ENCODE peak calls at places on chromosomes 7 and 10, in nine cellular contexts. M is uterus, U is ovary, D is fibroblast of lung, K is lower lobe of right lung, F is brain microvascular endothelial cell, Q is right lobe of liver, B is fibroblast of pulmonary artery, L is cardiac muscle cell. T is an unnamed sample.

GRCh38 chr7:134421998-134422397 is 36.9 kb downstream of the AKR1B1 start:
- DNase-seq in B (no peak), D (no peak), K (no peak), Q (no peak), F (no peak), U (no peak), M (no peak), L (no peak), T (no peak)

GRCh38 chr7:30165590-30165989 is 30.8 kb downstream of the MTURN start:
- DNase-seq in L (no peak), F (no peak), Q (no peak), M (no peak), B (no peak), D (no peak), K (no peak), U (no peak), T (no peak)

GRCh38 chr7:27587429-27587828 is 75.3 kb downstream of the HIBADH start:
- DNase-seq in K (no peak), L (no peak), M (no peak), U (no peak), F (no peak), D (no peak), Q (no peak), B (no peak), T (no peak)

GRCh38 chr7:45881280-45881758 is 7.0 kb upstream of the IGFBP1 start:
- DNase-seq in U (no peak), Q (no peak), M (no peak), D (no peak), K (no peak), B (no peak), L (no peak), F (no peak), T (no peak)

GRCh38 chr10:131997366-131998049 is 15.8 kb upstream of the BNIP3 start:
- DNase-seq in D (peak), K (peak), L (peak), B (peak), U (peak), Q (peak), F (peak), M (peak), T (peak)

GRCh38 chr10:98125940-98126631 is 8.4 kb upstream of the R3HCC1L start:
- DNase-seq in F (no peak), D (no peak), K (no peak), Q (no peak), U (no peak), M (no peak), B (no peak), L (no peak), T (no peak)

GRCh38 chr7:142807855-142808460 is 37.2 kb downstream of the PRSS2 start:
- DNase-seq in Q (no peak), L (no peak), B (peak), K (no peak), F (peak), U (no peak), D (no peak), M (no peak), T (no peak)

GRCh38 chr10:121608669-121609190 is 10.5 kb upstream of the FGFR2 start:
- DNase-seq in F (no peak), D (no peak), L (peak), M (no peak), Q (peak), K (peak), U (peak), B (no peak), T (no peak)

GRCh38 chr7:129066290-129067131 is 11.6 kb upstream of the TNPO3 start:
- DNase-seq in M (no peak), U (no peak), K (no peak), L (no peak), B (peak), D (peak), F (peak), Q (no peak), T (no peak)

GRCh38 chr10:110561292-110561691 is 6.2 kb upstream of the SMC3 start:
- DNase-seq in U (no peak), Q (no peak), F (no peak), K (no peak), L (no peak), D (no peak), B (no peak), M (no peak), T (no peak)

GRCh38 chr10:103140469-103140868 is 52.6 kb downstream of the NT5C2 start:
- DNase-seq in Q (no peak), B (no peak), L (no peak), K (no peak), M (no peak), U (no peak), D (no peak), F (no peak), T (no peak)

GRCh38 chr7:105985821-105986220 is 22.8 kb downstream of the CDHR3 start:
- DNase-seq in U (no peak), B (no peak), F (no peak), M (no peak), Q (no peak), D (no peak), L (no peak), K (no peak), T (no peak)

GRCh38 chr10:44830022-44830421 is 81.1 kb upstream of the TMEM72 start:
- DNase-seq in B (peak), U (no peak), M (no peak), F (no peak), K (no peak), L (no peak), D (peak), Q (no peak), T (peak)

GRCh38 chr7:2403718-2404648 is 572 bp downstream of the CHST12 start:
- DNase-seq in U (peak), B (peak), F (peak), K (no peak), Q (peak), D (peak), L (peak), M (no peak), T (no peak)

GRCh38 chr10:69104994-69105790 is 17.3 kb downstream of the SRGN start:
- DNase-seq in F (no peak), M (no peak), Q (no peak), D (no peak), K (no peak), B (no peak), U (no peak), L (no peak), T (no peak)

GRCh38 chr7:75892634-75893272 is 13.9 kb downstream of the RHBDD2 start:
- DNase-seq in U (peak), M (peak), L (no peak), K (peak), Q (no peak), B (peak), D (peak), F (no peak), T (no peak)

GRCh38 chr10:97411411-97411810 is 10.3 kb upstream of the RRP12 start:
- DNase-seq in M (no peak), F (peak), L (peak), Q (no peak), K (no peak), B (peak), U (no peak), D (no peak), T (no peak)

GRCh38 chr10:16891375-16892313 is 74.4 kb upstream of the RSU1 start:
- DNase-seq in B (peak), M (peak), Q (no peak), F (peak), K (peak), D (peak), U (peak), L (peak), T (peak)

GRCh38 chr10:114412907-114413386 is 8.6 kb upstream of the AFAP1L2 start:
- DNase-seq in F (peak), M (peak), B (peak), L (no peak), U (no peak), Q (no peak), K (no peak), D (peak), T (no peak)

GRCh38 chr7:1890289-1891235 is 220.5 kb downstream of the ELFN1 start:
- DNase-seq in U (no peak), F (no peak), Q (no peak), K (no peak), L (no peak), B (no peak), M (no peak), D (no peak), T (no peak)

GRCh38 chr7:108407674-108408073 is 48.6 kb downstream of the NRCAM start:
- DNase-seq in U (no peak), Q (no peak), D (no peak), K (no peak), F (no peak), M (no peak), L (no peak), B (no peak), T (no peak)

GRCh38 chr10:22483132-22483531 is 137.8 kb downstream of the SPAG6 start:
- DNase-seq in Q (no peak), M (no peak), L (no peak), D (no peak), B (no peak), F (no peak), K (no peak), U (no peak), T (no peak)

GRCh38 chr7:39616138-39616537 is 7.2 kb upstream of the RALA start:
- DNase-seq in Q (no peak), F (peak), U (no peak), L (no peak), M (no peak), K (no peak), D (no peak), B (no peak), T (no peak)

GRCh38 chr7:26293569-26294308 is 2.1 kb downstream of the SNX10 start:
- DNase-seq in L (no peak), U (no peak), K (no peak), F (no peak), B (no peak), Q (no peak), D (no peak), M (no peak), T (no peak)

GRCh38 chr7:149313981-149314380 is 52.0 kb downstream of the ZNF783 start:
- DNase-seq in Q (no peak), D (no peak), B (no peak), L (no peak), M (no peak), U (no peak), F (no peak), K (no peak), T (no peak)

GRCh38 chr7:149307775-149308501 is 45.9 kb downstream of the ZNF783 start:
- DNase-seq in Q (no peak), K (no peak), U (no peak), F (no peak), M (no peak), D (no peak), B (no peak), L (no peak), T (no peak)

GRCh38 chr7:149310990-149311573 is 49.1 kb downstream of the ZNF783 start:
- DNase-seq in B (no peak), K (no peak), M (no peak), U (no peak), L (no peak), Q (no peak), F (no peak), D (no peak), T (no peak)

GRCh38 chr7:149306854-149307253 is 44.9 kb downstream of the ZNF783 start:
- DNase-seq in K (no peak), U (no peak), L (no peak), Q (no peak), D (no peak), B (no peak), F (no peak), M (no peak), T (no peak)

DNA sequence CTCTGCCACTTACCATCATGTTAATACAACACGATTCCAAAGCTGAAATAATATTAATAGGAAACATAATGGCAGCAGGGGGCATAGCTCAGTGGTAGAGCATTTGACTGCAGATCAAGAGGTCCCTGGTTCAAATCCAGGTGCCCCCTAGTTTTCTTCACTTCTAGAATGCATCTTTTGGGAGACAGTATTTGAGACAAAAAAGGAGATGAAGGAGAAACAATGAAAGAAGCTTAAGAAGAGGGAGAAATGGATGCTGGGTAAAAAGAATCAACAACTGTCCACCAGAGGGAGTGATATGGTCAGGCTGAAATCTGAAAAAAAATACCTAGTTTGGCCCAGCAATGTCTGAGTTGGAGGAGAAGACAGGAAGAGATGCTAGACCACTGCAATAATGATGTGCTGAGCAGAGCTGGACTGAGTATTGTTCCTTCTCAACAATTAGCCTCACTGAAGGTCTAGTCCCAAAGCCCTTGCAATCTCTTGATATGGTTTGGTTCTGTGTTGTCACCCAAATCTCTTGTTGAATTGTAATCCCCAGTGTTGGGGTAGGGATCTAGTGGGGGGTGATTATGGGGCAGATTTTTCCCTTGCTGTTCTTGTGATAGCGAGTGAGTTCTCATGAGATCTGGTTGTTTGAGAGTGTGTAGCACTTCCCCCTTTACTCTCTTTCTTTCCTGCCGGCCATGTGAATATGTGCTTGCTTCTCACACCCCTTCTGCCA is 48.3 kb downstream of the ZNF783 start:
- DNase-seq in U (no peak), M (no peak), L (peak), F (peak), Q (no peak), B (peak), K (no peak), D (peak), T (peak)
- TF ChIP-seq CTCF in U (no peak), M (no peak), L (peak), F (peak), Q (peak), B (peak), K (peak), D (peak), T (peak)

DNA sequence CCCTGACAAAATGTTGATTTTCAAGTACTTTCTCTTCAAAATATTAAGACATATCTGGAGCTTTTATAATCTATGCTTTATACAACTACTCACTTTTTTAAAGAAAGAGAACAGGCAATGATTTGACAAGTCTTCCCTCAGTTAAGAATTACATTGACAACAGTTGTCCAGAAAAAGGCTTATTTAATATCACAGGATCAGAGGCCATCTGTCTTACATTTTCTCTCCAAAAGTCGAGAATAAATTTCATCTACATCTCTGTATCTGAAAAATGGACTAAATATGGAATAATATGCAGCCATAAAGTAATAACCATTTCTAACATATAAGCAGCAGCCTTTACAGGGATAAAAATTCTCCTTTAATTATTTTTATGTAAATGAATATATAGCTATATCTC is 8.2 kb upstream of the RNF148 start:
- DNase-seq in M (no peak), L (no peak), F (no peak), B (no peak), U (no peak), K (no peak), D (no peak), Q (no peak), T (no peak)
- H3K4me3 ChIP-seq in M (no peak), L (no peak), F (no peak), B (no peak), U (no peak), K (no peak), D (no peak), Q (no peak), T (no peak)

GRCh38 chr7:32298403-32299132 is 191.6 kb downstream of the LSM5 start:
- DNase-seq in K (no peak), M (no peak), L (peak), Q (no peak), B (no peak), D (no peak), F (no peak), U (no peak), T (no peak)
- TF ChIP-seq CTCF in K (no peak), M (no peak), L (no peak), Q (no peak), B (no peak), D (no peak), F (no peak), U (no peak), T (no peak)

GRCh38 chr10:100714566-100714950 is 30.8 kb upstream of the PAX2 start:
- DNase-seq in F (no peak), K (no peak), D (no peak), Q (no peak), U (no peak), L (no peak), B (no peak), M (no peak), T (no peak)

GRCh38 chr10:100715445-100716385 is 29.7 kb upstream of the PAX2 start:
- DNase-seq in Q (no peak), D (no peak), U (no peak), B (no peak), K (no peak), M (no peak), L (no peak), F (no peak), T (no peak)

GRCh38 chr10:100713049-100713858 is 32.1 kb upstream of the PAX2 start:
- DNase-seq in K (no peak), L (no peak), U (no peak), D (no peak), F (no peak), Q (no peak), M (no peak), B (no peak), T (no peak)

GRCh38 chr10:100715101-100715444 is 30.3 kb upstream of the PAX2 start:
- DNase-seq in B (no peak), M (no peak), Q (no peak), F (no peak), U (no peak), D (no peak), K (no peak), L (no peak), T (no peak)

DNA sequence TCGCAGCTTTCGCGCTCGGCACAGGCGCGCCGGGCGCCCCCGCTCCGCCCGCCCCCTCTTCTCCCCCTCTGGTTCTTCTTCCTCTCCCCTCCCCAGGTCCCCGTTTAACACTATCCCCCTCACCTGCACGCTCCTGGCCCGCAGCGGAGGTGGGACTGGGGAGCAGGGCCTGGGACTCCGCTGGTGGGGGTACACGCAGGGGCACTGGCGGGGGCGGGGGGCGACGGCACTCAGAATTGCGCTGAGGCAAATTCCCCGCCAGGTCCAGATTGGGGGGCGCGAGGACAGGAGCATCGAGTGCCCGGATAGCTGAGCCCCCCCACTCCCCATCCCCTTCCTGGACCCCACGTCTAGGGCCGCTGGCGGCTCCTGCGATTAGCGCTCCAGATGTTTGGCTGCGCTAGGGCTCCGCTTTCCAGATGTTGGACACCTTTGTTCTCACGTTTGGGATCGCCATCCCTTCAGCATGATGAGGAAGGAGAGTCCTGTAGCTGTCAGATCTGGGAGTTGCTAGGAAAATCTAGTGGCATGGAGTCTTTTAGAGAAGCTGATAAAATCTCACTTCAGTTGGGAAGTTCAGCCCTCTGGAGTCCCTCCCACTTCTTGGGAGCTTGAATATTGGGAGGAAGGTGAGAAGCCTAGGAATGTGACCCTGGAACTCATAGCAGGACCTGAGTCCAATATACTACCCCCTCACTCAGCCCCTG is 31.4 kb upstream of the PAX2 start:
- DNase-seq in M (no peak), B (no peak), U (no peak), L (no peak), F (no peak), Q (no peak), K (no peak), D (no peak), T (no peak)
- H3K4me3 ChIP-seq in M (no peak), B (no peak), U (no peak), L (peak), F (no peak), Q (no peak), K (no peak), D (no peak), T (no peak)